ENCODE peak calls at places on chromosome 19, in nine cellular contexts. One of them, this sample, is unnamed.

GRCh38 chr19:10316229-10317044 is 622 bp upstream of the FDX2 start:
- DNase-seq in ascending aorta: no peak
- DNase-seq in Peyer's patch: no peak
- DNase-seq in thoracic aorta: no peak
- DNase-seq in tibial nerve: no peak
- DNase-seq in stomach: no peak
- DNase-seq in PC-3: no peak
- DNase-seq in adrenal gland: no peak
- DNase-seq in breast epithelium: no peak
- DNase-seq in this sample: no peak

GRCh38 chr19:6216996-6217751 is 62.6 kb downstream of the MLLT1 start:
- DNase-seq in ascending aorta: no peak
- DNase-seq in Peyer's patch: no peak
- DNase-seq in thoracic aorta: no peak
- DNase-seq in tibial nerve: no peak
- DNase-seq in stomach: no peak
- DNase-seq in PC-3: no peak
- DNase-seq in adrenal gland: no peak
- DNase-seq in breast epithelium: no peak
- DNase-seq in this sample: no peak

GRCh38 chr19:50252111-50252886 is 48.9 kb downstream of the MYH14 start:
- DNase-seq in ascending aorta: no peak
- DNase-seq in Peyer's patch: peak
- DNase-seq in thoracic aorta: no peak
- DNase-seq in tibial nerve: no peak
- DNase-seq in stomach: no peak
- DNase-seq in PC-3: peak
- DNase-seq in adrenal gland: no peak
- DNase-seq in breast epithelium: no peak
- DNase-seq in this sample: no peak

GRCh38 chr19:42544146-42544545 is 15.9 kb upstream of the CEACAM1 start:
- DNase-seq in ascending aorta: no peak
- DNase-seq in Peyer's patch: no peak
- DNase-seq in thoracic aorta: no peak
- DNase-seq in tibial nerve: no peak
- DNase-seq in stomach: no peak
- DNase-seq in PC-3: peak
- DNase-seq in adrenal gland: no peak
- DNase-seq in breast epithelium: no peak
- DNase-seq in this sample: no peak

GRCh38 chr19:30647891-30648290 is 275.7 kb downstream of the ZNF536 start:
- DNase-seq in ascending aorta: peak
- DNase-seq in Peyer's patch: no peak
- DNase-seq in thoracic aorta: no peak
- DNase-seq in tibial nerve: no peak
- DNase-seq in stomach: no peak
- DNase-seq in PC-3: no peak
- DNase-seq in adrenal gland: no peak
- DNase-seq in breast epithelium: no peak
- DNase-seq in this sample: no peak

GRCh38 chr19:42497492-42498226 is 30.6 kb downstream of the CEACAM1 start:
- DNase-seq in ascending aorta: no peak
- DNase-seq in Peyer's patch: no peak
- DNase-seq in thoracic aorta: no peak
- DNase-seq in tibial nerve: no peak
- DNase-seq in stomach: peak
- DNase-seq in PC-3: no peak
- DNase-seq in adrenal gland: no peak
- DNase-seq in breast epithelium: no peak
- DNase-seq in this sample: no peak

GRCh38 chr19:48330012-48330681 is 4.8 kb downstream of the EMP3 start:
- DNase-seq in ascending aorta: peak
- DNase-seq in Peyer's patch: peak
- DNase-seq in thoracic aorta: no peak
- DNase-seq in tibial nerve: peak
- DNase-seq in stomach: peak
- DNase-seq in PC-3: no peak
- DNase-seq in adrenal gland: peak
- DNase-seq in breast epithelium: peak
- DNase-seq in this sample: no peak

GRCh38 chr19:6465006-6465405 is 935 bp downstream of the CRB3 start:
- DNase-seq in ascending aorta: no peak
- DNase-seq in Peyer's patch: no peak
- DNase-seq in thoracic aorta: no peak
- DNase-seq in tibial nerve: no peak
- DNase-seq in stomach: peak
- DNase-seq in PC-3: peak
- DNase-seq in adrenal gland: no peak
- DNase-seq in breast epithelium: no peak
- DNase-seq in this sample: no peak

GRCh38 chr19:51546107-51546649 is 14.7 kb upstream of the SIGLEC6 start:
- DNase-seq in ascending aorta: no peak
- DNase-seq in Peyer's patch: no peak
- DNase-seq in thoracic aorta: no peak
- DNase-seq in tibial nerve: no peak
- DNase-seq in stomach: no peak
- DNase-seq in PC-3: no peak
- DNase-seq in adrenal gland: no peak
- DNase-seq in breast epithelium: peak
- DNase-seq in this sample: no peak

GRCh38 chr19:12202250-12202649 is 39.4 kb downstream of the ZNF136 start:
- DNase-seq in ascending aorta: no peak
- DNase-seq in Peyer's patch: peak
- DNase-seq in thoracic aorta: no peak
- DNase-seq in tibial nerve: no peak
- DNase-seq in stomach: peak
- DNase-seq in PC-3: no peak
- DNase-seq in adrenal gland: peak
- DNase-seq in breast epithelium: peak
- DNase-seq in this sample: no peak

GRCh38 chr19:52331757-52332156 is 4.3 kb upstream of the ZNF610 start:
- DNase-seq in ascending aorta: no peak
- DNase-seq in Peyer's patch: no peak
- DNase-seq in thoracic aorta: no peak
- DNase-seq in tibial nerve: no peak
- DNase-seq in stomach: no peak
- DNase-seq in PC-3: no peak
- DNase-seq in adrenal gland: no peak
- DNase-seq in breast epithelium: no peak
- DNase-seq in this sample: no peak

GRCh38 chr19:4851551-4852290 is 15.7 kb downstream of the PLIN3 start:
- DNase-seq in ascending aorta: peak
- DNase-seq in Peyer's patch: peak
- DNase-seq in thoracic aorta: peak
- DNase-seq in tibial nerve: peak
- DNase-seq in stomach: peak
- DNase-seq in PC-3: peak
- DNase-seq in adrenal gland: peak
- DNase-seq in breast epithelium: peak
- DNase-seq in this sample: no peak
- TF ChIP-seq CTCF in ascending aorta: peak
- TF ChIP-seq CTCF in Peyer's patch: peak
- TF ChIP-seq CTCF in thoracic aorta: peak
- TF ChIP-seq CTCF in tibial nerve: peak
- TF ChIP-seq CTCF in stomach: no peak
- TF ChIP-seq CTCF in PC-3: peak
- TF ChIP-seq CTCF in adrenal gland: peak
- TF ChIP-seq CTCF in breast epithelium: peak
- TF ChIP-seq CTCF in this sample: peak

DNA sequence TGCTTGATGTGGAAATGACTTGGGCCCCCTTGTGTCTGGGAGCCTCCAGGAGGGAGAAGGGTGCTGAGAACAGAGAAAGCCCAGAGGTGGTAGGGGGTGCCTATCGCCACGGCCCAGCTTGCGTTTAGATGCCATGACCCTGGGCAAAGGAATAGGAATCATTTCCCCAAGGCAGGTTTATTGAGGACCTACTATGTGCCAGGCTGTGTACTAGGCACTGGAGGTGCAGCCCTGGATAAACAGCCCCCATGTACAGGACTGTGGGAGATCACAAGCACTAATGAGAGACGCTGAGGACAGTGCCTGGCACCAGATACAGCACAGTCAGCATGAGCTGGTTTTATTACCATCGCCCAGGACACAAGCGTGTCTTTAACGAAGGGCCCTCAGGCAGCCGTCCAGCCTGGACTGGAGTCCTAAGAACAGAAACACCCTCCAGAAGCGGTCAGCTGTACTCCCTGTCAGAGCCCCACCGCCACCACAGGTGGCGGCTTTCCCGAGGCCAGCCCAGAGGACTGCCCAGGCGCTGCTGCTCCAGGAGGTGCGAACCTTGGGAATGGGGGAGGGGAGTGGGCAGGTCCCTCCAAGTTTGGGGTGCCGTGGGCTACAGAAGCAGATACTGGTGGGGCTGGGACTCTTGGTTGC is 4.6 kb downstream of the TMEM147 start:
- DNase-seq in ascending aorta: no peak
- DNase-seq in Peyer's patch: no peak
- DNase-seq in thoracic aorta: no peak
- DNase-seq in tibial nerve: no peak
- DNase-seq in stomach: no peak
- DNase-seq in PC-3: no peak
- DNase-seq in adrenal gland: no peak
- DNase-seq in breast epithelium: no peak
- DNase-seq in this sample: no peak
- H3K4me3 ChIP-seq in ascending aorta: no peak
- H3K4me3 ChIP-seq in Peyer's patch: no peak
- H3K4me3 ChIP-seq in thoracic aorta: no peak
- H3K4me3 ChIP-seq in tibial nerve: no peak
- H3K4me3 ChIP-seq in stomach: no peak
- H3K4me3 ChIP-seq in PC-3: no peak
- H3K4me3 ChIP-seq in adrenal gland: no peak
- H3K4me3 ChIP-seq in breast epithelium: no peak
- H3K4me3 ChIP-seq in this sample: no peak

GRCh38 chr19:34320277-34320676 is 44.7 kb upstream of the GPI start:
- DNase-seq in ascending aorta: no peak
- DNase-seq in Peyer's patch: no peak
- DNase-seq in thoracic aorta: no peak
- DNase-seq in tibial nerve: no peak
- DNase-seq in stomach: no peak
- DNase-seq in PC-3: no peak
- DNase-seq in adrenal gland: no peak
- DNase-seq in breast epithelium: no peak
- DNase-seq in this sample: no peak
- H3K27ac ChIP-seq in ascending aorta: peak
- H3K27ac ChIP-seq in Peyer's patch: no peak
- H3K27ac ChIP-seq in thoracic aorta: peak
- H3K27ac ChIP-seq in tibial nerve: no peak
- H3K27ac ChIP-seq in stomach: no peak
- H3K27ac ChIP-seq in PC-3: no peak
- H3K27ac ChIP-seq in adrenal gland: no peak
- H3K27ac ChIP-seq in breast epithelium: peak
- H3K27ac ChIP-seq in this sample: peak

DNA sequence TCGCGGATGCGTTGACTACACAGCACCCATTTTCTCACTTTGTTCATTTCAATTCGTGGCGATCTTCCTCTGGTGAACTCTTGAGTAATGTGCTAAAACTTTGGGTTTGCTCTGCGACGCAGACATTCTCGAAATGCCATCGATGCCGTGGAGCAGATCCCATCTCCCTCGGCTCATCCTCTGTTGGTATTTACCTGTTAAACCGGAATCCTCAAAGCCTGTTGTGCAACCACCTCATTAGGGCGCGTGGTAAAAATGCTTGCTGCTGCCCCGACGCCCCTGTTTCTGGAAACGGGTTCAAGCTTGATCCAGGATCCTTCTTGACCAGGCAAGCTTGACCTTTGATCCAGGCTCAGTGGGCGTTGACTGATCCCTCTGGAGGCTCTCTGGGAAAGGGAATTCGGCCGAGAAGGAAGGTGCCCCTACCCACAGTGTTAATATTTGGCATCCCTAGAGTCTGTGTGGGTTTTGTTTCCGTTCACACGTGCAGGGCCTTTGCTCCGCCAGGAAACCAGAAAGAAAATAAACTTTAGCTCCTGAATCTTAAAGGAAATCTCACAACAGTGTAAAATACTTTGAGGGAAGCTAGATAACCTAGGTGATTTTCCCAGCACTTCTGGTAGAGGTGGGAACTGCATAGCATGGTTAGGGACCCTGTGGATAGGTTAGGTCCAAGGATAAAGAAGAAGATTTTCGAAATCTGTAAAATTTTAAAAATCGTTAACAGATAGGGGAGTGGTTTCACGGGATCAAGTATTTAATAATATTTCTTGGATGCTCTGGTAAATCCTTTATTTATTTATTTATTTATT is 1.0 kb downstream of the LSM14A start:
- DNase-seq in ascending aorta: no peak
- DNase-seq in Peyer's patch: peak
- DNase-seq in thoracic aorta: no peak
- DNase-seq in tibial nerve: peak
- DNase-seq in stomach: peak
- DNase-seq in PC-3: peak
- DNase-seq in adrenal gland: peak
- DNase-seq in breast epithelium: peak
- DNase-seq in this sample: no peak
- TF ChIP-seq CTCF in ascending aorta: no peak
- TF ChIP-seq CTCF in Peyer's patch: peak
- TF ChIP-seq CTCF in thoracic aorta: no peak
- TF ChIP-seq CTCF in tibial nerve: no peak
- TF ChIP-seq CTCF in stomach: no peak
- TF ChIP-seq CTCF in PC-3: no peak
- TF ChIP-seq CTCF in adrenal gland: no peak
- TF ChIP-seq CTCF in breast epithelium: no peak
- TF ChIP-seq CTCF in this sample: peak

GRCh38 chr19:39403331-39404312 is 3.0 kb upstream of the ZFP36 start:
- DNase-seq in ascending aorta: peak
- DNase-seq in Peyer's patch: peak
- DNase-seq in thoracic aorta: peak
- DNase-seq in tibial nerve: peak
- DNase-seq in stomach: peak
- DNase-seq in PC-3: peak
- DNase-seq in adrenal gland: peak
- DNase-seq in breast epithelium: peak
- DNase-seq in this sample: peak
- H3K4me3 ChIP-seq in ascending aorta: peak
- H3K4me3 ChIP-seq in Peyer's patch: peak
- H3K4me3 ChIP-seq in thoracic aorta: peak
- H3K4me3 ChIP-seq in tibial nerve: peak
- H3K4me3 ChIP-seq in stomach: peak
- H3K4me3 ChIP-seq in PC-3: peak
- H3K4me3 ChIP-seq in adrenal gland: peak
- H3K4me3 ChIP-seq in breast epithelium: peak
- H3K4me3 ChIP-seq in this sample: peak

DNA sequence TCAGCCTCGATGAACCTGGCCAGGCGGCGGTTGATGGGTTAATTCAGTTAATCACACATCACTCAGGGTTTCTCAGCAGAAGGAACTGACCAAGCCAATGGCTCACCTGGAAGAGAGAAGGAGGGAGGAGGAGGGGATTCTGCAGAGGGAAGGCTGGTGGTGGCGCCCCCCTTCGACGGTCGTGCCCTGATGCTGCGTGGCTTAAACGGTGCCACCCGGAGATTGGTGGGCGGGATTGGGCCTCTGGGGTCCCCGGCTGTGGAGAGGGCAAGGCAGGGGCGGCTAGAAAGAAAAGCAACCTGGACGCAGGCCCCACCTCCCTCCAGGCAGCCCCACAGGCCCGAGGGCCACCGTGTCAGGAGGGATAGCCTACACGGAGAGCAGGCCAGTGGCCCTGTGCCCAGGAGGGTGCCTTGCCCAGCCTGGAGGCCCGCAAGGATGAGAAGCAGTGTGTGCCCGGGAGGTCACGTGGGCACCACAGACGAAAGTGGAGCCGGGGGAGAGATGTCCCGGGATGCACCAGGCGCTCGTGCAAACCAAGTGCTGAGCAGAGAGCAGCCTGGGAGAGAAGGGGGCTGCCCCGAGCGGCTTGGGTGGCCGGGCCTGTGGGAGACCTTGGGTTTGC is 16.0 kb downstream of the CSNK1G2 start:
- DNase-seq in ascending aorta: no peak
- DNase-seq in Peyer's patch: no peak
- DNase-seq in thoracic aorta: no peak
- DNase-seq in tibial nerve: no peak
- DNase-seq in stomach: no peak
- DNase-seq in PC-3: no peak
- DNase-seq in adrenal gland: peak
- DNase-seq in breast epithelium: no peak
- DNase-seq in this sample: no peak
- H3K27ac ChIP-seq in ascending aorta: no peak
- H3K27ac ChIP-seq in Peyer's patch: no peak
- H3K27ac ChIP-seq in thoracic aorta: no peak
- H3K27ac ChIP-seq in tibial nerve: no peak
- H3K27ac ChIP-seq in stomach: no peak
- H3K27ac ChIP-seq in PC-3: no peak
- H3K27ac ChIP-seq in adrenal gland: no peak
- H3K27ac ChIP-seq in breast epithelium: no peak
- H3K27ac ChIP-seq in this sample: no peak